ENCODE peak calls at places on chromosomes 4 and X, in ten cellular contexts. V is esophagus muscularis mucosa; Y is epithelial cell of esophagus; D is effector memory CD8-positive, alpha-beta T cell; B is glomerular endothelial cell; L is ELF-1; Z is sigmoid colon; W is hepatocyte; S is NCI-H526; F is GM12865. H is an unnamed sample.

GRCh38 chr4:159142254-159142653 is 39.4 kb downstream of the RAPGEF2 start:
- DNase-seq in L (no peak), Z (no peak), B (no peak), W (no peak), F (no peak), D (no peak), V (no peak), Y (peak; percentile 43), S (no peak), H (no peak)

GRCh38 chr4:118270492-118270891 is 82.3 kb downstream of the PRSS12 start:
- DNase-seq in Z (no peak), S (no peak), W (peak; percentile 72), V (no peak), D (no peak), Y (peak; percentile 68), B (peak; percentile 44), L (no peak), F (peak; percentile 62), H (peak; percentile 45)

GRCh38 chr4:151055539-151055938 is 40.5 kb upstream of the LRBA start:
- DNase-seq in B (no peak), S (no peak), F (no peak), Z (no peak), V (no peak), W (no peak), L (no peak), D (no peak), Y (no peak), H (no peak)

GRCh38 chr4:153233761-153234371 is 29.6 kb downstream of the TRIM2 start:
- DNase-seq in Z (peak; percentile 72), L (no peak), Y (peak; percentile 92), S (no peak), W (peak; percentile 33), B (no peak), F (no peak), D (no peak), V (no peak), H (peak; percentile 67)

GRCh38 chr4:47213971-47214370 is 182.6 kb downstream of the GABRB1 start:
- DNase-seq in V (no peak), S (no peak), Z (no peak), F (no peak), B (no peak), W (peak; percentile 24), D (no peak), Y (peak; percentile 79), L (no peak), H (no peak)

GRCh38 chr4:82090717-82091116 is 283.1 kb downstream of the HNRNPD start:
- DNase-seq in F (no peak), Z (no peak), B (no peak), V (no peak), D (no peak), Y (no peak), W (no peak), L (no peak), S (no peak), H (no peak)

GRCh38 chr4:159926871-159927270 is 824.0 kb downstream of the RAPGEF2 start:
- DNase-seq in B (no peak), Y (peak; percentile 37), V (no peak), F (no peak), Z (no peak), W (no peak), S (no peak), L (no peak), D (no peak), H (no peak)

GRCh38 chr4:84582988-84583870 is at the start of gene CDS1:
- DNase-seq in F (peak; percentile 15), L (peak; percentile 67), W (peak; percentile 71), S (peak; percentile 74), B (no peak), Y (peak; percentile 64), D (no peak), V (no peak), Z (no peak), H (peak; percentile 76)

GRCh38 chr4:94603170-94603747 is 151.5 kb downstream of the PDLIM5 start:
- DNase-seq in W (peak; percentile 22), V (no peak), F (no peak), D (no peak), S (no peak), B (peak; percentile 36), L (no peak), Y (peak; percentile 59), Z (no peak), H (no peak)

GRCh38 chr4:115113382-115114106 is at the start of gene NDST4:
- DNase-seq in D (no peak), Y (peak; percentile 10), B (no peak), L (peak; percentile 15), S (peak; percentile 70), F (no peak), V (no peak), W (peak; percentile 25), Z (no peak), H (no peak)

GRCh38 chrX:152831391-152831790 is 528 bp downstream of the NSDHL start:
- DNase-seq in L (no peak), D (no peak), W (no peak), Z (no peak), V (no peak), F (no peak), B (no peak), Y (no peak), S (no peak), H (no peak)

GRCh38 chr4:7156273-7157139 is 35.8 kb upstream of the SORCS2 start:
- DNase-seq in Z (peak; percentile 67), F (no peak), S (no peak), Y (no peak), W (peak; percentile 51), D (no peak), B (no peak), V (no peak), L (peak; percentile 86), H (peak; percentile 75)

GRCh38 chr4:112511294-112512118 is 4.5 kb downstream of the NEUROG2 start:
- DNase-seq in Y (no peak), B (no peak), S (no peak), F (no peak), D (no peak), Z (no peak), W (no peak), L (peak; percentile 57), V (no peak), H (peak; percentile 57)

GRCh38 chrX:151151668-151152267 is 24.6 kb upstream of the GPR50 start:
- DNase-seq in S (no peak), F (peak; percentile 52), Z (no peak), D (peak; percentile 2), W (peak; percentile 66), L (peak; percentile 68), Y (peak; percentile 58), V (no peak), B (peak; percentile 16), H (peak; percentile 51)

GRCh38 chrX:6052111-6052745 is 176.4 kb downstream of the NLGN4X start:
- DNase-seq in Z (no peak), V (no peak), L (no peak), W (no peak), Y (peak; percentile 73), B (no peak), S (no peak), D (no peak), F (no peak), H (no peak)

H was measured in mesendoderm.